ENCODE peak calls at places on chromosomes 3 and 15, in nine cellular contexts. One of them, this sample, is unnamed.

GRCh38 chr3:112635674-112636073 is 5.3 kb downstream of the CCDC80 start:
- ATAC-seq in pancreas: peak; percentile 24
- ATAC-seq in effector memory CD8-positive, alpha-beta T cell: no peak
- ATAC-seq in left ventricle myocardium superior: peak; percentile 62
- ATAC-seq in stimulated activated effector memory CD8-positive, alpha-beta T cell treated with anti-CD3 and anti-CD28 coated beads, Interleukin-12 subunit alpha, Interleukin-12 subunit beta, amount 100 ng/mL, for 72 hours: no peak
- ATAC-seq in activated naive CD8-positive, alpha-beta T cell treated with anti-CD3 and anti-CD28 coated beads, Interleukin-2, amount 50 U/mL, for 24 hours: no peak
- ATAC-seq in activated T-cell treated with anti-CD3 and anti-CD28 coated beads, Interleukin-2, amount 50 U/mL, for 4 hours: no peak
- ATAC-seq in activated CD8-positive, alpha-beta memory T cell treated with anti-CD3 and anti-CD28 coated beads, Interleukin-2, amount 10 ng/mL, durations not matched to agents 7 days and 5 days: no peak
- ATAC-seq in left cardiac atrium: peak; percentile 43
- ATAC-seq in this sample: peak; percentile 53

GRCh38 chr15:56812255-56812654 is 78.9 kb upstream of the ZNF280D start:
- ATAC-seq in pancreas: peak; percentile 24
- ATAC-seq in effector memory CD8-positive, alpha-beta T cell: no peak
- ATAC-seq in left ventricle myocardium superior: peak; percentile 52
- ATAC-seq in stimulated activated effector memory CD8-positive, alpha-beta T cell treated with anti-CD3 and anti-CD28 coated beads, Interleukin-12 subunit alpha, Interleukin-12 subunit beta, amount 100 ng/mL, for 72 hours: no peak
- ATAC-seq in activated naive CD8-positive, alpha-beta T cell treated with anti-CD3 and anti-CD28 coated beads, Interleukin-2, amount 50 U/mL, for 24 hours: no peak
- ATAC-seq in activated T-cell treated with anti-CD3 and anti-CD28 coated beads, Interleukin-2, amount 50 U/mL, for 4 hours: no peak
- ATAC-seq in activated CD8-positive, alpha-beta memory T cell treated with anti-CD3 and anti-CD28 coated beads, Interleukin-2, amount 10 ng/mL, durations not matched to agents 7 days and 5 days: no peak
- ATAC-seq in left cardiac atrium: peak; percentile 31
- ATAC-seq in this sample: no peak

GRCh38 chr15:55253580-55253979 is 36.0 kb downstream of the RAB27A start:
- ATAC-seq in pancreas: no peak
- ATAC-seq in effector memory CD8-positive, alpha-beta T cell: no peak
- ATAC-seq in left ventricle myocardium superior: no peak
- ATAC-seq in stimulated activated effector memory CD8-positive, alpha-beta T cell treated with anti-CD3 and anti-CD28 coated beads, Interleukin-12 subunit alpha, Interleukin-12 subunit beta, amount 100 ng/mL, for 72 hours: peak; percentile 77
- ATAC-seq in activated naive CD8-positive, alpha-beta T cell treated with anti-CD3 and anti-CD28 coated beads, Interleukin-2, amount 50 U/mL, for 24 hours: peak; percentile 31
- ATAC-seq in activated T-cell treated with anti-CD3 and anti-CD28 coated beads, Interleukin-2, amount 50 U/mL, for 4 hours: peak; percentile 39
- ATAC-seq in activated CD8-positive, alpha-beta memory T cell treated with anti-CD3 and anti-CD28 coated beads, Interleukin-2, amount 10 ng/mL, durations not matched to agents 7 days and 5 days: peak; percentile 24
- ATAC-seq in left cardiac atrium: no peak
- ATAC-seq in this sample: peak; percentile 53

GRCh38 chr3:101513419-101513986 is 491 bp upstream of the SENP7 start:
- ATAC-seq in pancreas: peak; percentile 78
- ATAC-seq in effector memory CD8-positive, alpha-beta T cell: no peak
- ATAC-seq in left ventricle myocardium superior: peak; percentile 64
- ATAC-seq in stimulated activated effector memory CD8-positive, alpha-beta T cell treated with anti-CD3 and anti-CD28 coated beads, Interleukin-12 subunit alpha, Interleukin-12 subunit beta, amount 100 ng/mL, for 72 hours: peak; percentile 26
- ATAC-seq in activated naive CD8-positive, alpha-beta T cell treated with anti-CD3 and anti-CD28 coated beads, Interleukin-2, amount 50 U/mL, for 24 hours: peak; percentile 42
- ATAC-seq in activated T-cell treated with anti-CD3 and anti-CD28 coated beads, Interleukin-2, amount 50 U/mL, for 4 hours: peak; percentile 4
- ATAC-seq in activated CD8-positive, alpha-beta memory T cell treated with anti-CD3 and anti-CD28 coated beads, Interleukin-2, amount 10 ng/mL, durations not matched to agents 7 days and 5 days: peak; percentile 43
- ATAC-seq in left cardiac atrium: peak; percentile 69
- ATAC-seq in this sample: peak; percentile 38

GRCh38 chr3:56683122-56683817 is at the start of gene TASOR:
- ATAC-seq in pancreas: peak; percentile 97
- ATAC-seq in effector memory CD8-positive, alpha-beta T cell: peak; percentile 85
- ATAC-seq in left ventricle myocardium superior: peak; percentile 97
- ATAC-seq in stimulated activated effector memory CD8-positive, alpha-beta T cell treated with anti-CD3 and anti-CD28 coated beads, Interleukin-12 subunit alpha, Interleukin-12 subunit beta, amount 100 ng/mL, for 72 hours: peak; percentile 93
- ATAC-seq in activated naive CD8-positive, alpha-beta T cell treated with anti-CD3 and anti-CD28 coated beads, Interleukin-2, amount 50 U/mL, for 24 hours: peak; percentile 78
- ATAC-seq in activated T-cell treated with anti-CD3 and anti-CD28 coated beads, Interleukin-2, amount 50 U/mL, for 4 hours: peak; percentile 89
- ATAC-seq in activated CD8-positive, alpha-beta memory T cell treated with anti-CD3 and anti-CD28 coated beads, Interleukin-2, amount 10 ng/mL, durations not matched to agents 7 days and 5 days: peak; percentile 88
- ATAC-seq in left cardiac atrium: peak; percentile 98
- ATAC-seq in this sample: peak; percentile 89

GRCh38 chr15:70478251-70478990 is 284.9 kb downstream of the UACA start:
- ATAC-seq in pancreas: peak; percentile 15
- ATAC-seq in effector memory CD8-positive, alpha-beta T cell: no peak
- ATAC-seq in left ventricle myocardium superior: peak; percentile 58
- ATAC-seq in stimulated activated effector memory CD8-positive, alpha-beta T cell treated with anti-CD3 and anti-CD28 coated beads, Interleukin-12 subunit alpha, Interleukin-12 subunit beta, amount 100 ng/mL, for 72 hours: peak; percentile 4
- ATAC-seq in activated naive CD8-positive, alpha-beta T cell treated with anti-CD3 and anti-CD28 coated beads, Interleukin-2, amount 50 U/mL, for 24 hours: no peak
- ATAC-seq in activated T-cell treated with anti-CD3 and anti-CD28 coated beads, Interleukin-2, amount 50 U/mL, for 4 hours: peak; percentile 6
- ATAC-seq in activated CD8-positive, alpha-beta memory T cell treated with anti-CD3 and anti-CD28 coated beads, Interleukin-2, amount 10 ng/mL, durations not matched to agents 7 days and 5 days: no peak
- ATAC-seq in left cardiac atrium: peak; percentile 20
- ATAC-seq in this sample: peak; percentile 66

GRCh38 chr3:67017211-67017610 is 19.1 kb downstream of the KBTBD8 start:
- ATAC-seq in pancreas: no peak
- ATAC-seq in effector memory CD8-positive, alpha-beta T cell: no peak
- ATAC-seq in left ventricle myocardium superior: no peak
- ATAC-seq in stimulated activated effector memory CD8-positive, alpha-beta T cell treated with anti-CD3 and anti-CD28 coated beads, Interleukin-12 subunit alpha, Interleukin-12 subunit beta, amount 100 ng/mL, for 72 hours: peak; percentile 39
- ATAC-seq in activated naive CD8-positive, alpha-beta T cell treated with anti-CD3 and anti-CD28 coated beads, Interleukin-2, amount 50 U/mL, for 24 hours: peak; percentile 52
- ATAC-seq in activated T-cell treated with anti-CD3 and anti-CD28 coated beads, Interleukin-2, amount 50 U/mL, for 4 hours: peak; percentile 78
- ATAC-seq in activated CD8-positive, alpha-beta memory T cell treated with anti-CD3 and anti-CD28 coated beads, Interleukin-2, amount 10 ng/mL, durations not matched to agents 7 days and 5 days: no peak
- ATAC-seq in left cardiac atrium: peak; percentile 58
- ATAC-seq in this sample: peak; percentile 45

GRCh38 chr3:185632996-185633395 is 46.9 kb downstream of the SENP2 start:
- ATAC-seq in pancreas: no peak
- ATAC-seq in effector memory CD8-positive, alpha-beta T cell: no peak
- ATAC-seq in left ventricle myocardium superior: no peak
- ATAC-seq in stimulated activated effector memory CD8-positive, alpha-beta T cell treated with anti-CD3 and anti-CD28 coated beads, Interleukin-12 subunit alpha, Interleukin-12 subunit beta, amount 100 ng/mL, for 72 hours: no peak
- ATAC-seq in activated naive CD8-positive, alpha-beta T cell treated with anti-CD3 and anti-CD28 coated beads, Interleukin-2, amount 50 U/mL, for 24 hours: no peak
- ATAC-seq in activated T-cell treated with anti-CD3 and anti-CD28 coated beads, Interleukin-2, amount 50 U/mL, for 4 hours: no peak
- ATAC-seq in activated CD8-positive, alpha-beta memory T cell treated with anti-CD3 and anti-CD28 coated beads, Interleukin-2, amount 10 ng/mL, durations not matched to agents 7 days and 5 days: no peak
- ATAC-seq in left cardiac atrium: no peak
- ATAC-seq in this sample: no peak

GRCh38 chr3:99128740-99129505 is 227.4 kb upstream of the DCBLD2 start:
- ATAC-seq in pancreas: peak; percentile 35
- ATAC-seq in effector memory CD8-positive, alpha-beta T cell: no peak
- ATAC-seq in left ventricle myocardium superior: peak; percentile 84
- ATAC-seq in stimulated activated effector memory CD8-positive, alpha-beta T cell treated with anti-CD3 and anti-CD28 coated beads, Interleukin-12 subunit alpha, Interleukin-12 subunit beta, amount 100 ng/mL, for 72 hours: peak; percentile 31
- ATAC-seq in activated naive CD8-positive, alpha-beta T cell treated with anti-CD3 and anti-CD28 coated beads, Interleukin-2, amount 50 U/mL, for 24 hours: no peak
- ATAC-seq in activated T-cell treated with anti-CD3 and anti-CD28 coated beads, Interleukin-2, amount 50 U/mL, for 4 hours: no peak
- ATAC-seq in activated CD8-positive, alpha-beta memory T cell treated with anti-CD3 and anti-CD28 coated beads, Interleukin-2, amount 10 ng/mL, durations not matched to agents 7 days and 5 days: no peak
- ATAC-seq in left cardiac atrium: peak; percentile 90
- ATAC-seq in this sample: no peak

GRCh38 chr3:71497367-71497925 is 86.1 kb downstream of the FOXP1 start:
- ATAC-seq in pancreas: no peak
- ATAC-seq in effector memory CD8-positive, alpha-beta T cell: no peak
- ATAC-seq in left ventricle myocardium superior: no peak
- ATAC-seq in stimulated activated effector memory CD8-positive, alpha-beta T cell treated with anti-CD3 and anti-CD28 coated beads, Interleukin-12 subunit alpha, Interleukin-12 subunit beta, amount 100 ng/mL, for 72 hours: no peak
- ATAC-seq in activated naive CD8-positive, alpha-beta T cell treated with anti-CD3 and anti-CD28 coated beads, Interleukin-2, amount 50 U/mL, for 24 hours: no peak
- ATAC-seq in activated T-cell treated with anti-CD3 and anti-CD28 coated beads, Interleukin-2, amount 50 U/mL, for 4 hours: no peak
- ATAC-seq in activated CD8-positive, alpha-beta memory T cell treated with anti-CD3 and anti-CD28 coated beads, Interleukin-2, amount 10 ng/mL, durations not matched to agents 7 days and 5 days: no peak
- ATAC-seq in left cardiac atrium: no peak
- ATAC-seq in this sample: no peak

GRCh38 chr15:82140859-82141258 is 95.0 kb upstream of the MEX3B start:
- ATAC-seq in pancreas: peak; percentile 71
- ATAC-seq in effector memory CD8-positive, alpha-beta T cell: no peak
- ATAC-seq in left ventricle myocardium superior: no peak
- ATAC-seq in stimulated activated effector memory CD8-positive, alpha-beta T cell treated with anti-CD3 and anti-CD28 coated beads, Interleukin-12 subunit alpha, Interleukin-12 subunit beta, amount 100 ng/mL, for 72 hours: no peak
- ATAC-seq in activated naive CD8-positive, alpha-beta T cell treated with anti-CD3 and anti-CD28 coated beads, Interleukin-2, amount 50 U/mL, for 24 hours: no peak
- ATAC-seq in activated T-cell treated with anti-CD3 and anti-CD28 coated beads, Interleukin-2, amount 50 U/mL, for 4 hours: no peak
- ATAC-seq in activated CD8-positive, alpha-beta memory T cell treated with anti-CD3 and anti-CD28 coated beads, Interleukin-2, amount 10 ng/mL, durations not matched to agents 7 days and 5 days: no peak
- ATAC-seq in left cardiac atrium: no peak
- ATAC-seq in this sample: no peak

GRCh38 chr3:17891139-17891850 is 148.9 kb upstream of the TBC1D5 start:
- ATAC-seq in pancreas: no peak
- ATAC-seq in effector memory CD8-positive, alpha-beta T cell: no peak
- ATAC-seq in left ventricle myocardium superior: no peak
- ATAC-seq in stimulated activated effector memory CD8-positive, alpha-beta T cell treated with anti-CD3 and anti-CD28 coated beads, Interleukin-12 subunit alpha, Interleukin-12 subunit beta, amount 100 ng/mL, for 72 hours: no peak
- ATAC-seq in activated naive CD8-positive, alpha-beta T cell treated with anti-CD3 and anti-CD28 coated beads, Interleukin-2, amount 50 U/mL, for 24 hours: no peak
- ATAC-seq in activated T-cell treated with anti-CD3 and anti-CD28 coated beads, Interleukin-2, amount 50 U/mL, for 4 hours: no peak
- ATAC-seq in activated CD8-positive, alpha-beta memory T cell treated with anti-CD3 and anti-CD28 coated beads, Interleukin-2, amount 10 ng/mL, durations not matched to agents 7 days and 5 days: no peak
- ATAC-seq in left cardiac atrium: no peak
- ATAC-seq in this sample: no peak

This sample was measured in activated T-helper 17 cell treated with anti-CD3 and anti-CD28 coated beads, Interleukin-2, amount 50 U/mL, for 72 hours.